ENCODE peak calls at places on chromosomes 13 and 19, in ten cellular contexts. X is RWPE2, R is PC-3, I is body of pancreas, P is GM10248, Q is AG09319, S is K562, J is heart right ventricle, F is progenitor cell of endocrine pancreas, D is MCF 10A. O is an unnamed sample.
A peak's percentile ranks its signal among the peaks of the same experiment; 100 is the strongest.

GRCh38 chr19:58170860-58171259 is 12.0 kb upstream of the ZNF274 start:
- DNase-seq in X (no peak), R (peak; percentile 59), I (no peak), P (no peak), Q (no peak), S (no peak), J (no peak), F (no peak), D (peak; percentile 15), O (no peak)

GRCh38 chr13:46771693-46772092 is 25.3 kb downstream of the ESD start:
- DNase-seq in X (no peak), R (no peak), I (no peak), P (no peak), Q (no peak), S (no peak), J (no peak), F (no peak), D (no peak), O (no peak)

GRCh38 chr13:29849071-29849541 is 1.3 kb downstream of the UBL3 start:
- DNase-seq in X (no peak), R (peak; percentile 40), I (peak; percentile 28), P (peak; percentile 21), Q (no peak), S (no peak), J (peak; percentile 8), F (no peak), D (peak; percentile 51), O (peak; percentile 28)

GRCh38 chr13:22278336-22278929 is 607.6 kb downstream of the FGF9 start:
- DNase-seq in X (no peak), R (peak; percentile 44), I (peak; percentile 80), P (peak; percentile 42), Q (no peak), S (no peak), J (peak; percentile 55), F (peak; percentile 16), D (no peak), O (peak; percentile 33)

GRCh38 chr13:33940898-33941297 is 122.9 kb downstream of the RFC3 start:
- DNase-seq in X (no peak), R (no peak), I (no peak), P (no peak), Q (no peak), S (no peak), J (no peak), F (no peak), D (peak; percentile 91), O (no peak)

GRCh38 chr19:41218615-41219507 is at the start of gene AXL:
- DNase-seq in X (peak; percentile 96), R (peak; percentile 56), I (peak; percentile 28), P (no peak), Q (peak; percentile 80), S (peak; percentile 48), J (peak; percentile 82), F (peak; percentile 49), D (peak; percentile 92), O (no peak)

GRCh38 chr13:30148171-30148754 is 159.1 kb downstream of the KATNAL1 start:
- DNase-seq in X (no peak), R (no peak), I (no peak), P (no peak), Q (no peak), S (no peak), J (no peak), F (no peak), D (no peak), O (no peak)

GRCh38 chr13:36275190-36276002 is 22.2 kb downstream of the CCDC169 start:
- DNase-seq in X (no peak), R (peak; percentile 65), I (peak; percentile 39), P (no peak), Q (peak; percentile 39), S (no peak), J (peak; percentile 48), F (no peak), D (peak; percentile 61), O (no peak)

GRCh38 chr19:46355991-46356669 is 9.2 kb downstream of the PPP5C start:
- DNase-seq in X (no peak), R (no peak), I (no peak), P (no peak), Q (no peak), S (no peak), J (no peak), F (no peak), D (no peak), O (no peak)

GRCh38 chr19:46412983-46413261 is 442 bp downstream of the CCDC8 start:
- DNase-seq in X (no peak), R (no peak), I (no peak), P (no peak), Q (no peak), S (peak; percentile 39), J (no peak), F (no peak), D (no peak), O (no peak)

GRCh38 chr19:35784401-35785086 is 9.2 kb downstream of the ARHGAP33 start:
- DNase-seq in X (no peak), R (no peak), I (no peak), P (no peak), Q (no peak), S (no peak), J (no peak), F (no peak), D (no peak), O (no peak)

GRCh38 chr19:47240996-47241918 is 10.3 kb upstream of the BBC3 start:
- DNase-seq in X (peak; percentile 93), R (peak; percentile 78), I (peak; percentile 96), P (peak; percentile 79), Q (no peak), S (peak; percentile 91), J (peak; percentile 81), F (peak; percentile 71), D (peak; percentile 88), O (peak; percentile 87)

GRCh38 chr19:14310055-14310454 is 71.2 kb upstream of the ADGRE5 start:
- DNase-seq in X (no peak), R (no peak), I (no peak), P (peak; percentile 56), Q (no peak), S (no peak), J (no peak), F (no peak), D (no peak), O (peak; percentile 48)

GRCh38 chr19:14318873-14319272 is 62.4 kb upstream of the ADGRE5 start:
- DNase-seq in X (no peak), R (no peak), I (peak; percentile 13), P (peak; percentile 78), Q (no peak), S (peak; percentile 57), J (no peak), F (no peak), D (no peak), O (peak; percentile 76)

GRCh38 chr19:14320253-14320652 is 61.0 kb upstream of the ADGRE5 start:
- DNase-seq in X (no peak), R (no peak), I (no peak), P (no peak), Q (no peak), S (no peak), J (no peak), F (no peak), D (no peak), O (no peak)

GRCh38 chr19:14317157-14317556 is 64.1 kb upstream of the ADGRE5 start:
- DNase-seq in X (no peak), R (no peak), I (no peak), P (no peak), Q (no peak), S (no peak), J (no peak), F (no peak), D (no peak), O (peak; percentile 12)

DNA sequence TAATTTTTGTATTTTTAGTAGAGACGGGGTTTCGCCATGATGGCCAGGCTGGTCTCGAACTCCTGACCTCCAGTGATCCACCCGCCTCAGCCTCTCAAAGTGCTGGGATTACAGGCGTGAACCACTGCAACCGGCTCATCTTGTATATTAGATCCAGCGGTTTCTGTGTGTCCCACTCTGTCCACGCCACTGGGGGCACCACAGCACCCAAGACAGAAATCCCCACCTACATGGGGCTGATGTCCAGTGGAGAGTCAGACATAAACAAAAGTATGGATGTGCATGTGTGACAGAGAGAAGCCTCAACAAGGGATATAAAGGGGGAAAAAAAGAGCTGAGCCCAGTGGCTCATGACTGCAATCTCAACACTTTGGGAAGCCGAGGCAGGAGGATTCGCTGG is 65.8 kb upstream of the ADGRE5 start:
- DNase-seq in X (no peak), R (no peak), I (no peak), P (no peak), Q (no peak), S (no peak), J (no peak), F (no peak), D (no peak), O (no peak)
- TF ChIP-seq CTCF in X (no peak), R (peak; percentile 23), I (no peak), P (no peak), Q (no peak), S (peak; percentile 16), J (no peak), F (peak; percentile 23), D (no peak), O (no peak)

GRCh38 chr19:12052571-12053169 is at the start of gene ZNF878:
- DNase-seq in X (peak; percentile 91), R (peak; percentile 95), I (peak; percentile 98), P (peak; percentile 87), Q (peak; percentile 47), S (peak; percentile 79), J (peak; percentile 91), F (peak; percentile 90), D (no peak), O (peak; percentile 86)
- TF ChIP-seq CTCF in X (no peak), R (peak; percentile 31), I (peak; percentile 17), P (peak; percentile 35), Q (peak; percentile 4), S (no peak), J (no peak), F (peak; percentile 46), D (no peak), O (peak; percentile 36)

GRCh38 chr19:19179548-19180441 is 9.7 kb upstream of the MEF2B start:
- DNase-seq in X (no peak), R (no peak), I (no peak), P (no peak), Q (no peak), S (peak; percentile 46), J (no peak), F (no peak), D (no peak), O (no peak)
- TF ChIP-seq CTCF in X (no peak), R (no peak), I (no peak), P (no peak), Q (no peak), S (no peak), J (no peak), F (no peak), D (no peak), O (no peak)

DNA sequence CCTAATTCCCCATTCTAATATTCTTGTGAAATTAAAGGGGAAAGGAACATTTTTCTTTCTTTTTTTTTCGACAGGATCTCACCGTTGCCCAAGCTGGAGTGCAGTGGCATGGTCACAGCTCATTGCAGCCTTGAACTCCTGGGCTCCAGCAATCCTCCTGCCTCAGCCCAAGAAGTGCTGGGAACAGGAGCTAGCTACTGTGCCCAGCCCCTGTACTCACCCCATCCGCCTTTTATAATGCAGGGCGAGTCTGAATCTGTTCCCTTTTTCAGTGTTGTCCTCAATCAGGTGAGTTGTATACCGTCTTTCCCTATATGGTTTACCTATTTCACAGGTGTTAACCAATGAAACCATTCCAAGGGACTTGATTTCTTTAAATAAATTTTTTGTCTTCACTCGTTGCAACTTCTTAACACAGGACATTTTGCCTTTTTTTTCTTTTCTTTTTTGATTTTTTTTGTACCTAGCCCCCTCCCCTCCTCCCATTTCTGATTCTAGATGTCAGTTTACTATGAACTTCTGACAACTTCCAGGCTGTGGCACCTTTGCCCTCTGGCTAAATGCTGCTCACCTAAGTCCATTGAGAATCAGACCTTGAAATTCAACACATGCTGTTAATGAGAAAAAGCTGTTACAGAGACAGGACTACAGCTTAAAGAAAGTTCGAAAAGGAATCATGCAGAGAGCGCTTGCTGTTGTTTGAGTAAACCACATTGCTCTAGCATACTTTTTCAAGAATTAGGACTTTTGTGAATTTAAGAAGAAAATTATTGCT is 562.1 kb upstream of the KLF12 start:
- DNase-seq in X (no peak), R (no peak), I (no peak), P (no peak), Q (no peak), S (no peak), J (no peak), F (no peak), D (no peak), O (no peak)
- TF ChIP-seq CTCF in X (no peak), R (no peak), I (no peak), P (no peak), Q (no peak), S (no peak), J (no peak), F (no peak), D (no peak), O (no peak)